ENCODE peak calls at places on chromosomes 5 and 9, in seven cellular contexts. One of them, this sample, is unnamed.

GRCh38 chr9:98375138-98375726 is 119.8 kb upstream of the TBC1D2 start:
- DNase-seq in stimulated activated CD8-positive, alpha-beta memory T cell treated with anti-CD3 and anti-CD28 coated beads, Interleukin-15, amount 100 ng/mL, for 24 hours: no peak
- DNase-seq in bronchial epithelial cell: peak
- DNase-seq in stimulated activated naive B cell treated with anti-CD40 and anti-IgM and Interleukin-4, amounts not matched to agents 10 μg/mL and 1 μg/mL and 100 μg/mL, for 72 hours: no peak
- DNase-seq in dermis microvascular lymphatic vessel endothelial cell: peak
- DNase-seq in LoVo: no peak
- DNase-seq in left colon: no peak
- DNase-seq in this sample: peak

GRCh38 chr5:147554285-147554817 is 44.5 kb upstream of the DPYSL3 start:
- DNase-seq in bronchial epithelial cell: peak
- DNase-seq in stimulated activated CD8-positive, alpha-beta memory T cell treated with anti-CD3 and anti-CD28 coated beads, Interleukin-15, amount 100 ng/mL, for 24 hours: no peak
- DNase-seq in LoVo: no peak
- DNase-seq in left colon: no peak
- DNase-seq in stimulated activated naive B cell treated with anti-CD40 and anti-IgM and Interleukin-4, amounts not matched to agents 10 μg/mL and 1 μg/mL and 100 μg/mL, for 72 hours: no peak
- DNase-seq in dermis microvascular lymphatic vessel endothelial cell: peak
- DNase-seq in this sample: no peak

GRCh38 chr9:121454972-121455371 is 44.7 kb downstream of the GGTA1 start:
- DNase-seq in stimulated activated CD8-positive, alpha-beta memory T cell treated with anti-CD3 and anti-CD28 coated beads, Interleukin-15, amount 100 ng/mL, for 24 hours: no peak
- DNase-seq in stimulated activated naive B cell treated with anti-CD40 and anti-IgM and Interleukin-4, amounts not matched to agents 10 μg/mL and 1 μg/mL and 100 μg/mL, for 72 hours: no peak
- DNase-seq in LoVo: no peak
- DNase-seq in bronchial epithelial cell: no peak
- DNase-seq in left colon: no peak
- DNase-seq in dermis microvascular lymphatic vessel endothelial cell: no peak
- DNase-seq in this sample: no peak

GRCh38 chr5:98635631-98636030 is 137.8 kb upstream of the RGMB start:
- DNase-seq in stimulated activated naive B cell treated with anti-CD40 and anti-IgM and Interleukin-4, amounts not matched to agents 10 μg/mL and 1 μg/mL and 100 μg/mL, for 72 hours: no peak
- DNase-seq in left colon: no peak
- DNase-seq in LoVo: no peak
- DNase-seq in bronchial epithelial cell: no peak
- DNase-seq in stimulated activated CD8-positive, alpha-beta memory T cell treated with anti-CD3 and anti-CD28 coated beads, Interleukin-15, amount 100 ng/mL, for 24 hours: no peak
- DNase-seq in dermis microvascular lymphatic vessel endothelial cell: no peak
- DNase-seq in this sample: no peak

GRCh38 chr5:159198063-159199036 is 11.0 kb downstream of the RNF145 start:
- DNase-seq in stimulated activated CD8-positive, alpha-beta memory T cell treated with anti-CD3 and anti-CD28 coated beads, Interleukin-15, amount 100 ng/mL, for 24 hours: no peak
- DNase-seq in LoVo: no peak
- DNase-seq in dermis microvascular lymphatic vessel endothelial cell: no peak
- DNase-seq in stimulated activated naive B cell treated with anti-CD40 and anti-IgM and Interleukin-4, amounts not matched to agents 10 μg/mL and 1 μg/mL and 100 μg/mL, for 72 hours: no peak
- DNase-seq in left colon: no peak
- DNase-seq in bronchial epithelial cell: no peak
- DNase-seq in this sample: no peak

GRCh38 chr9:98132806-98133631 is 14.0 kb upstream of the TRIM14 start:
- DNase-seq in left colon: no peak
- DNase-seq in bronchial epithelial cell: no peak
- DNase-seq in stimulated activated naive B cell treated with anti-CD40 and anti-IgM and Interleukin-4, amounts not matched to agents 10 μg/mL and 1 μg/mL and 100 μg/mL, for 72 hours: no peak
- DNase-seq in dermis microvascular lymphatic vessel endothelial cell: no peak
- DNase-seq in stimulated activated CD8-positive, alpha-beta memory T cell treated with anti-CD3 and anti-CD28 coated beads, Interleukin-15, amount 100 ng/mL, for 24 hours: no peak
- DNase-seq in LoVo: no peak
- DNase-seq in this sample: no peak

GRCh38 chr5:138469540-138470321 is 4.5 kb downstream of the EGR1 start:
- DNase-seq in dermis microvascular lymphatic vessel endothelial cell: no peak
- DNase-seq in bronchial epithelial cell: peak
- DNase-seq in stimulated activated CD8-positive, alpha-beta memory T cell treated with anti-CD3 and anti-CD28 coated beads, Interleukin-15, amount 100 ng/mL, for 24 hours: no peak
- DNase-seq in stimulated activated naive B cell treated with anti-CD40 and anti-IgM and Interleukin-4, amounts not matched to agents 10 μg/mL and 1 μg/mL and 100 μg/mL, for 72 hours: no peak
- DNase-seq in left colon: no peak
- DNase-seq in LoVo: no peak
- DNase-seq in this sample: peak

GRCh38 chr5:43300112-43300511 is 13.1 kb downstream of the HMGCS1 start:
- DNase-seq in LoVo: no peak
- DNase-seq in left colon: no peak
- DNase-seq in stimulated activated naive B cell treated with anti-CD40 and anti-IgM and Interleukin-4, amounts not matched to agents 10 μg/mL and 1 μg/mL and 100 μg/mL, for 72 hours: no peak
- DNase-seq in bronchial epithelial cell: no peak
- DNase-seq in stimulated activated CD8-positive, alpha-beta memory T cell treated with anti-CD3 and anti-CD28 coated beads, Interleukin-15, amount 100 ng/mL, for 24 hours: no peak
- DNase-seq in dermis microvascular lymphatic vessel endothelial cell: no peak
- DNase-seq in this sample: no peak

GRCh38 chr5:160021818-160022446 is 13.0 kb downstream of the TTC1 start:
- DNase-seq in left colon: no peak
- DNase-seq in dermis microvascular lymphatic vessel endothelial cell: peak
- DNase-seq in stimulated activated naive B cell treated with anti-CD40 and anti-IgM and Interleukin-4, amounts not matched to agents 10 μg/mL and 1 μg/mL and 100 μg/mL, for 72 hours: peak
- DNase-seq in LoVo: peak
- DNase-seq in stimulated activated CD8-positive, alpha-beta memory T cell treated with anti-CD3 and anti-CD28 coated beads, Interleukin-15, amount 100 ng/mL, for 24 hours: no peak
- DNase-seq in bronchial epithelial cell: peak
- DNase-seq in this sample: peak

GRCh38 chr9:134681061-134681661 is 39.6 kb downstream of the COL5A1 start:
- DNase-seq in dermis microvascular lymphatic vessel endothelial cell: no peak
- DNase-seq in stimulated activated CD8-positive, alpha-beta memory T cell treated with anti-CD3 and anti-CD28 coated beads, Interleukin-15, amount 100 ng/mL, for 24 hours: no peak
- DNase-seq in LoVo: no peak
- DNase-seq in bronchial epithelial cell: no peak
- DNase-seq in stimulated activated naive B cell treated with anti-CD40 and anti-IgM and Interleukin-4, amounts not matched to agents 10 μg/mL and 1 μg/mL and 100 μg/mL, for 72 hours: no peak
- DNase-seq in left colon: no peak
- DNase-seq in this sample: no peak

GRCh38 chr9:111621895-111622480 is 9.1 kb upstream of the DNAJC25 start:
- DNase-seq in stimulated activated naive B cell treated with anti-CD40 and anti-IgM and Interleukin-4, amounts not matched to agents 10 μg/mL and 1 μg/mL and 100 μg/mL, for 72 hours: no peak
- DNase-seq in stimulated activated CD8-positive, alpha-beta memory T cell treated with anti-CD3 and anti-CD28 coated beads, Interleukin-15, amount 100 ng/mL, for 24 hours: no peak
- DNase-seq in LoVo: peak
- DNase-seq in left colon: no peak
- DNase-seq in dermis microvascular lymphatic vessel endothelial cell: peak
- DNase-seq in bronchial epithelial cell: peak
- DNase-seq in this sample: no peak

GRCh38 chr9:114344188-114344566 is 14.5 kb downstream of the ORM2 start:
- DNase-seq in dermis microvascular lymphatic vessel endothelial cell: no peak
- DNase-seq in stimulated activated naive B cell treated with anti-CD40 and anti-IgM and Interleukin-4, amounts not matched to agents 10 μg/mL and 1 μg/mL and 100 μg/mL, for 72 hours: no peak
- DNase-seq in stimulated activated CD8-positive, alpha-beta memory T cell treated with anti-CD3 and anti-CD28 coated beads, Interleukin-15, amount 100 ng/mL, for 24 hours: no peak
- DNase-seq in left colon: no peak
- DNase-seq in bronchial epithelial cell: no peak
- DNase-seq in LoVo: no peak
- DNase-seq in this sample: no peak

GRCh38 chr5:41346609-41347008 is 133.3 kb upstream of the C6 start:
- DNase-seq in stimulated activated CD8-positive, alpha-beta memory T cell treated with anti-CD3 and anti-CD28 coated beads, Interleukin-15, amount 100 ng/mL, for 24 hours: no peak
- DNase-seq in left colon: no peak
- DNase-seq in stimulated activated naive B cell treated with anti-CD40 and anti-IgM and Interleukin-4, amounts not matched to agents 10 μg/mL and 1 μg/mL and 100 μg/mL, for 72 hours: no peak
- DNase-seq in bronchial epithelial cell: peak
- DNase-seq in dermis microvascular lymphatic vessel endothelial cell: no peak
- DNase-seq in LoVo: no peak
- DNase-seq in this sample: no peak

GRCh38 chr5:99122976-99123375 is 194.2 kb upstream of the CHD1 start:
- DNase-seq in bronchial epithelial cell: peak
- DNase-seq in LoVo: no peak
- DNase-seq in dermis microvascular lymphatic vessel endothelial cell: no peak
- DNase-seq in left colon: no peak
- DNase-seq in stimulated activated naive B cell treated with anti-CD40 and anti-IgM and Interleukin-4, amounts not matched to agents 10 μg/mL and 1 μg/mL and 100 μg/mL, for 72 hours: no peak
- DNase-seq in stimulated activated CD8-positive, alpha-beta memory T cell treated with anti-CD3 and anti-CD28 coated beads, Interleukin-15, amount 100 ng/mL, for 24 hours: no peak
- DNase-seq in this sample: no peak

GRCh38 chr5:135602882-135603721 is 24.3 kb upstream of the CXCL14 start:
- DNase-seq in stimulated activated naive B cell treated with anti-CD40 and anti-IgM and Interleukin-4, amounts not matched to agents 10 μg/mL and 1 μg/mL and 100 μg/mL, for 72 hours: no peak
- DNase-seq in left colon: no peak
- DNase-seq in stimulated activated CD8-positive, alpha-beta memory T cell treated with anti-CD3 and anti-CD28 coated beads, Interleukin-15, amount 100 ng/mL, for 24 hours: no peak
- DNase-seq in LoVo: no peak
- DNase-seq in dermis microvascular lymphatic vessel endothelial cell: no peak
- DNase-seq in bronchial epithelial cell: no peak
- DNase-seq in this sample: no peak

GRCh38 chr5:125257057-125257970 is 510.9 kb upstream of the ZNF608 start:
- DNase-seq in left colon: no peak
- DNase-seq in dermis microvascular lymphatic vessel endothelial cell: no peak
- DNase-seq in stimulated activated naive B cell treated with anti-CD40 and anti-IgM and Interleukin-4, amounts not matched to agents 10 μg/mL and 1 μg/mL and 100 μg/mL, for 72 hours: no peak
- DNase-seq in bronchial epithelial cell: peak
- DNase-seq in LoVo: no peak
- DNase-seq in stimulated activated CD8-positive, alpha-beta memory T cell treated with anti-CD3 and anti-CD28 coated beads, Interleukin-15, amount 100 ng/mL, for 24 hours: no peak
- DNase-seq in this sample: no peak

GRCh38 chr5:20555034-20555433 is 567.0 kb upstream of the CDH18 start:
- DNase-seq in left colon: no peak
- DNase-seq in stimulated activated naive B cell treated with anti-CD40 and anti-IgM and Interleukin-4, amounts not matched to agents 10 μg/mL and 1 μg/mL and 100 μg/mL, for 72 hours: no peak
- DNase-seq in dermis microvascular lymphatic vessel endothelial cell: no peak
- DNase-seq in LoVo: no peak
- DNase-seq in bronchial epithelial cell: no peak
- DNase-seq in stimulated activated CD8-positive, alpha-beta memory T cell treated with anti-CD3 and anti-CD28 coated beads, Interleukin-15, amount 100 ng/mL, for 24 hours: no peak
- DNase-seq in this sample: no peak

GRCh38 chr9:90092512-90092911 is 487.7 kb downstream of the GADD45G start:
- DNase-seq in bronchial epithelial cell: no peak
- DNase-seq in stimulated activated CD8-positive, alpha-beta memory T cell treated with anti-CD3 and anti-CD28 coated beads, Interleukin-15, amount 100 ng/mL, for 24 hours: no peak
- DNase-seq in stimulated activated naive B cell treated with anti-CD40 and anti-IgM and Interleukin-4, amounts not matched to agents 10 μg/mL and 1 μg/mL and 100 μg/mL, for 72 hours: no peak
- DNase-seq in LoVo: no peak
- DNase-seq in left colon: no peak
- DNase-seq in dermis microvascular lymphatic vessel endothelial cell: no peak
- DNase-seq in this sample: no peak

GRCh38 chr5:181223041-181223728 is at the start of gene TRIM41:
- DNase-seq in LoVo: peak
- DNase-seq in bronchial epithelial cell: peak
- DNase-seq in dermis microvascular lymphatic vessel endothelial cell: peak
- DNase-seq in stimulated activated CD8-positive, alpha-beta memory T cell treated with anti-CD3 and anti-CD28 coated beads, Interleukin-15, amount 100 ng/mL, for 24 hours: peak
- DNase-seq in stimulated activated naive B cell treated with anti-CD40 and anti-IgM and Interleukin-4, amounts not matched to agents 10 μg/mL and 1 μg/mL and 100 μg/mL, for 72 hours: peak
- DNase-seq in left colon: peak
- DNase-seq in this sample: peak

GRCh38 chr5:94508421-94509148 is 109.8 kb downstream of the KIAA0825 start:
- DNase-seq in stimulated activated CD8-positive, alpha-beta memory T cell treated with anti-CD3 and anti-CD28 coated beads, Interleukin-15, amount 100 ng/mL, for 24 hours: no peak
- DNase-seq in stimulated activated naive B cell treated with anti-CD40 and anti-IgM and Interleukin-4, amounts not matched to agents 10 μg/mL and 1 μg/mL and 100 μg/mL, for 72 hours: no peak
- DNase-seq in left colon: no peak
- DNase-seq in dermis microvascular lymphatic vessel endothelial cell: no peak
- DNase-seq in bronchial epithelial cell: no peak
- DNase-seq in LoVo: no peak
- DNase-seq in this sample: no peak